ENCODE peak calls at places on chromosomes 2 and 18, in seven cellular contexts. F, Z, I, Y, K, M and H are unnamed samples.

GRCh38 chr2:201358684-201359083 is 1.5 kb upstream of the FLACC1 start:
- DNase-seq in F (no peak), Z (no peak), I (no peak), Y (no peak), K (no peak), M (peak; percentile 83), H (no peak)

GRCh38 chr2:46875226-46875899 is 40.2 kb downstream of the MCFD2 start:
- DNase-seq in F (no peak), Z (no peak), I (no peak), Y (no peak), K (no peak), M (no peak), H (no peak)

GRCh38 chr2:102187191-102188150 is 648 bp downstream of the IL1RL2 start:
- DNase-seq in F (no peak), Z (peak; percentile 62), I (peak; percentile 43), Y (peak; percentile 53), K (peak; percentile 15), M (peak; percentile 49), H (peak; percentile 24)

GRCh38 chr18:63664571-63664970 is 2.9 kb upstream of the SERPINB3 start:
- DNase-seq in F (no peak), Z (no peak), I (no peak), Y (no peak), K (no peak), M (no peak), H (no peak)

GRCh38 chr2:219596954-219597551 is 604 bp upstream of the STK11IP start:
- DNase-seq in F (no peak), Z (no peak), I (no peak), Y (no peak), K (no peak), M (peak; percentile 35), H (no peak)

GRCh38 chr2:3706892-3707291 is 3.5 kb downstream of the DCDC2C start:
- DNase-seq in F (no peak), Z (no peak), I (no peak), Y (no peak), K (no peak), M (no peak), H (no peak)

GRCh38 chr18:35282353-35282752 is 7.7 kb downstream of the ZSCAN30 start:
- DNase-seq in F (no peak), Z (no peak), I (no peak), Y (no peak), K (no peak), M (peak; percentile 88), H (no peak)

GRCh38 chr2:86135653-86136052 is 29.6 kb downstream of the PTCD3 start:
- DNase-seq in F (no peak), Z (no peak), I (no peak), Y (no peak), K (no peak), M (peak; percentile 8), H (no peak)

GRCh38 chr2:241015439-241015838 is 17.0 kb downstream of the SNED1 start:
- DNase-seq in F (no peak), Z (no peak), I (no peak), Y (no peak), K (no peak), M (no peak), H (no peak)

GRCh38 chr2:218465987-218466633 is 47.2 kb downstream of the VIL1 start:
- DNase-seq in F (peak; percentile 2), Z (no peak), I (no peak), Y (no peak), K (no peak), M (peak; percentile 16), H (no peak)

GRCh38 chr2:21837561-21837960 is 713.8 kb downstream of the TDRD15 start:
- DNase-seq in F (no peak), Z (no peak), I (no peak), Y (no peak), K (no peak), M (no peak), H (no peak)

GRCh38 chr18:54280206-54280550 is 10.9 kb downstream of the POLI start:
- DNase-seq in F (no peak), Z (no peak), I (no peak), Y (no peak), K (no peak), M (no peak), H (no peak)

GRCh38 chr18:23331091-23331920 is 121.8 kb upstream of the RIOK3 start:
- DNase-seq in F (no peak), Z (no peak), I (no peak), Y (no peak), K (no peak), M (no peak), H (no peak)

GRCh38 chr2:86044614-86045013 is 61.1 kb downstream of the POLR1A start:
- DNase-seq in F (no peak), Z (no peak), I (peak; percentile 6), Y (no peak), K (no peak), M (no peak), H (no peak)

GRCh38 chr18:22434973-22435608 is 17.4 kb upstream of the CTAGE1 start:
- DNase-seq in F (no peak), Z (no peak), I (no peak), Y (no peak), K (no peak), M (peak; percentile 90), H (no peak)

DNA sequence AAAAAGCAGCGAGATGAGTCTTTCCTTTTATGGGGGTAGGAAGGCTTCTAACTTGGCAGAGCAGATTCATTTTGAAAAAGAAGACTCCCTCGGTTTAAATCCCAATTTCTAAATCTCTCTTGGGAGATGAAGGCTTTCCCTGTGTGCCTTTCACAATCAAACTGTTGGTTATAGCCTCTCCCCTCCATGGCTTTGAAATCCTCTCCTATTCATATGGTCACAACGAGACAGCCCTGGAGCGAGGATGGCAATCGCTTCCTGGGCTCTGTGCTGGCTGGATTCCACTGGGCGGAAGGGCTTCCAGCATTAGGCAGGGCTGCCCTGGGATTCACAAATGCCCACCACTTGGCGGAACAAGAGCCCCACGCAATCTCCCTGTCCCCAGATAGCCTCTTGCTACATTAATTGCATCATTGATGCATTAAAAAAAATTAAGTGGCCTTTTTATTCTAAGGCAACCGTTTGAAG is 1.6 kb downstream of the CAVIN2 start:
- DNase-seq in F (no peak), Z (peak; percentile 60), I (peak; percentile 54), Y (no peak), K (no peak), M (no peak), H (peak; percentile 42)
- TF ChIP-seq CTCF in F (no peak), Z (no peak), I (no peak), Y (no peak), K (no peak), M (no peak), H (no peak)

GRCh38 chr2:95208101-95208500 is 780 bp downstream of the ZNF892 start:
- DNase-seq in F (no peak), Z (no peak), I (no peak), Y (no peak), K (no peak), M (peak; percentile 50), H (no peak)

GRCh38 chr2:95207111-95207961 is at the start of gene ZNF892:
- DNase-seq in F (peak; percentile 95), Z (peak; percentile 92), I (peak; percentile 89), Y (peak; percentile 94), K (peak; percentile 67), M (peak; percentile 91), H (peak; percentile 91)

GRCh38 chr2:95204396-95204795 is 2.9 kb upstream of the ZNF892 start:
- DNase-seq in F (no peak), Z (no peak), I (no peak), Y (no peak), K (no peak), M (no peak), H (no peak)

GRCh38 chr2:95206086-95206485 is 1.2 kb upstream of the ZNF892 start:
- DNase-seq in F (peak; percentile 3), Z (no peak), I (no peak), Y (no peak), K (no peak), M (no peak), H (no peak)

GRCh38 chr2:95203911-95204310 is 3.4 kb upstream of the ZNF892 start:
- DNase-seq in F (no peak), Z (no peak), I (no peak), Y (no peak), K (no peak), M (no peak), H (no peak)
- H3K9me3 ChIP-seq in F (no peaks in the 10 kb centered on the region), Z (no peaks in the 10 kb centered on the region), I (no peaks in the 10 kb centered on the region), Y (no peaks in the 10 kb centered on the region), K (no peaks in the 10 kb centered on the region), M (no peaks in the 10 kb centered on the region), H (no peaks in the 10 kb centered on the region)

GRCh38 chr2:161207941-161208340 is 47.7 kb downstream of the TANK start:
- DNase-seq in F (no peak), Z (no peak), I (no peak), Y (no peak), K (no peak), M (no peak), H (no peak)
- H3K36me3 ChIP-seq in F (peaks cover 14% of the 10 kb centered on the region), Z (peaks cover 5% of the 10 kb centered on the region), I (no peaks in the 10 kb centered on the region), Y (no peaks in the 10 kb centered on the region), K (peaks cover 3% of the 10 kb centered on the region), M (peaks cover 2% of the 10 kb centered on the region), H (no peaks in the 10 kb centered on the region)

GRCh38 chr18:14074187-14074586 is 58.0 kb downstream of the ZNF519 start:
- DNase-seq in F (no peak), Z (no peak), I (no peak), Y (no peak), K (no peak), M (no peak), H (no peak)
- TF ChIP-seq CTCF in F (no peak), Z (no peak), I (no peak), Y (peak; percentile 12), K (no peak), M (no peak), H (no peak)

DNA sequence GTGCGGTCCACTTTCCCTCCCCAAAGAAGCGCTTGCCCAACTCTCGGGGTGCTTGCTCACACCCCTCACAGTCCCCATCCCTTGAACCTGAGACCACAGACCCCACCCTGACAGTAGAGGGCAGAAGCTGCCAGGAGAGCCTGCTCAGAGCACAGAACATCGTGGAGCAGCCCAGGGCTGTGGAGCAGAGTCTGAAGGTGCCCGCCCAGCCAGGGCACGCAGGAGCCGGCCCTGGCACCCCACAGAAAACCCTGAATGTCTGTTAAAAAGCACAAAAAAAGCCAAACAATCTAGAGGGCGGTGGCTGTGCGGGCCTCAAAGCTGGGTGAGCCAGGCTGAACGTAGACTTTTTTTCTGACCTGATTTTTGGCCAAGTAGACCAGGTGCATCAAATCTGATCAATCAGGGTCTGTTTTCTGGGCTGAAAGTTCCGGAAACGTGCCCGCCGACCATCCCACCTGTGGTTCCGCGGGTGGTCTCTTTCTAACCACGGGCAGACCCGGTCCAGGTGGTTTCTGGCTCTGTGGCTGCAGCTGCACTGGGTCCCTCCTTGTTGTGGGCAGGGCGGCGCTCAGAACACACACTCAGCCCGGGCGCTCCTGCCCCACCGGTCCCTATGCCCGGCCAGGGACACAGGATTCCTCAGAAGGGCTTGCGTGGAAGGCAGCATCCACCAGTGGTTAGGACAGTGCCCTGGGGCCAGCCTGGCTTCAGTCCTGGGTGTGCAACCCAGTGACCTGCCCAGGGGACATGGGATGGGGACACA is 66.3 kb downstream of the SLC66A2 start:
- DNase-seq in F (no peak), Z (no peak), I (no peak), Y (no peak), K (no peak), M (no peak), H (no peak)
- H3K9me3 ChIP-seq in F (no peaks in the 10 kb centered on the region), Z (no peaks in the 10 kb centered on the region), I (no peaks in the 10 kb centered on the region), Y (peaks cover 21% of the 10 kb centered on the region), K (peaks cover 12% of the 10 kb centered on the region), M (no peaks in the 10 kb centered on the region), H (no peaks in the 10 kb centered on the region)